ENCODE peak calls at places on chromosomes 1 and 21, in eight cellular contexts. One of them, this sample, is unnamed.

GRCh38 chr1:226702318-226702956 is 36.6 kb downstream of the ITPKB start:
- DNase-seq in upper lobe of right lung: no peak
- DNase-seq in AG09309: peak
- DNase-seq in Calu3: no peak
- DNase-seq in NCI-H1694: no peak
- DNase-seq in germinal center: no peak
- DNase-seq in BJ: no peak
- DNase-seq in endothelial cell: no peak
- DNase-seq in this sample: no peak

GRCh38 chr1:70504176-70504820 is 93.2 kb downstream of the CTH start:
- DNase-seq in BJ: no peak
- DNase-seq in germinal center: no peak
- DNase-seq in NCI-H1694: no peak
- DNase-seq in endothelial cell: no peak
- DNase-seq in Calu3: peak
- DNase-seq in AG09309: no peak
- DNase-seq in upper lobe of right lung: no peak
- DNase-seq in this sample: peak

GRCh38 chr1:62951441-62951840 is 167.5 kb downstream of the ATG4C start:
- DNase-seq in BJ: no peak
- DNase-seq in NCI-H1694: no peak
- DNase-seq in AG09309: no peak
- DNase-seq in upper lobe of right lung: no peak
- DNase-seq in endothelial cell: no peak
- DNase-seq in Calu3: no peak
- DNase-seq in germinal center: no peak
- DNase-seq in this sample: no peak

GRCh38 chr1:63903947-63904346 is 130.1 kb downstream of the ROR1 start:
- DNase-seq in germinal center: peak
- DNase-seq in endothelial cell: no peak
- DNase-seq in NCI-H1694: no peak
- DNase-seq in AG09309: no peak
- DNase-seq in upper lobe of right lung: no peak
- DNase-seq in BJ: no peak
- DNase-seq in Calu3: no peak
- DNase-seq in this sample: no peak

GRCh38 chr1:160681067-160681890 is 30.3 kb downstream of the CD48 start:
- DNase-seq in upper lobe of right lung: peak
- DNase-seq in Calu3: peak
- DNase-seq in endothelial cell: peak
- DNase-seq in NCI-H1694: no peak
- DNase-seq in AG09309: no peak
- DNase-seq in BJ: no peak
- DNase-seq in germinal center: peak
- DNase-seq in this sample: peak

GRCh38 chr1:55446351-55446750 is 231.2 kb upstream of the USP24 start:
- DNase-seq in NCI-H1694: no peak
- DNase-seq in Calu3: no peak
- DNase-seq in germinal center: no peak
- DNase-seq in endothelial cell: no peak
- DNase-seq in BJ: no peak
- DNase-seq in AG09309: no peak
- DNase-seq in upper lobe of right lung: no peak
- DNase-seq in this sample: no peak

GRCh38 chr21:38637161-38637560 is 138.9 kb upstream of the ERG start:
- DNase-seq in AG09309: no peak
- DNase-seq in BJ: no peak
- DNase-seq in upper lobe of right lung: no peak
- DNase-seq in Calu3: no peak
- DNase-seq in germinal center: no peak
- DNase-seq in NCI-H1694: no peak
- DNase-seq in endothelial cell: no peak
- DNase-seq in this sample: no peak

GRCh38 chr1:238458924-238459323 is 568.2 kb upstream of the ZP4 start:
- DNase-seq in germinal center: no peak
- DNase-seq in AG09309: no peak
- DNase-seq in endothelial cell: no peak
- DNase-seq in BJ: no peak
- DNase-seq in NCI-H1694: no peak
- DNase-seq in Calu3: no peak
- DNase-seq in upper lobe of right lung: no peak
- DNase-seq in this sample: no peak

GRCh38 chr1:13900583-13900982 is 200.6 kb downstream of the PRDM2 start:
- DNase-seq in AG09309: no peak
- DNase-seq in Calu3: no peak
- DNase-seq in NCI-H1694: no peak
- DNase-seq in upper lobe of right lung: no peak
- DNase-seq in endothelial cell: no peak
- DNase-seq in BJ: no peak
- DNase-seq in germinal center: no peak
- DNase-seq in this sample: no peak

GRCh38 chr1:156070523-156070922 is 9.6 kb downstream of the RAB25 start:
- DNase-seq in Calu3: no peak
- DNase-seq in germinal center: no peak
- DNase-seq in upper lobe of right lung: no peak
- DNase-seq in endothelial cell: no peak
- DNase-seq in AG09309: no peak
- DNase-seq in BJ: no peak
- DNase-seq in NCI-H1694: peak
- DNase-seq in this sample: no peak

GRCh38 chr1:201361652-201362504 is 15.6 kb downstream of the TNNT2 start:
- DNase-seq in endothelial cell: peak
- DNase-seq in Calu3: peak
- DNase-seq in BJ: no peak
- DNase-seq in upper lobe of right lung: peak
- DNase-seq in AG09309: no peak
- DNase-seq in NCI-H1694: peak
- DNase-seq in germinal center: peak
- DNase-seq in this sample: peak

GRCh38 chr1:182595641-182596240 is 6.7 kb upstream of the RNASEL start:
- DNase-seq in endothelial cell: peak
- DNase-seq in Calu3: peak
- DNase-seq in AG09309: no peak
- DNase-seq in germinal center: peak
- DNase-seq in upper lobe of right lung: peak
- DNase-seq in BJ: no peak
- DNase-seq in NCI-H1694: peak
- DNase-seq in this sample: peak

GRCh38 chr1:1298861-1299685 is 8.7 kb downstream of the ACAP3 start:
- DNase-seq in upper lobe of right lung: no peak
- DNase-seq in endothelial cell: peak
- DNase-seq in germinal center: no peak
- DNase-seq in Calu3: no peak
- DNase-seq in NCI-H1694: no peak
- DNase-seq in AG09309: no peak
- DNase-seq in BJ: no peak
- DNase-seq in this sample: no peak

GRCh38 chr21:38380391-38381137 is 117.7 kb downstream of the ERG start:
- DNase-seq in germinal center: no peak
- DNase-seq in upper lobe of right lung: no peak
- DNase-seq in Calu3: no peak
- DNase-seq in BJ: peak
- DNase-seq in AG09309: no peak
- DNase-seq in endothelial cell: no peak
- DNase-seq in NCI-H1694: peak
- DNase-seq in this sample: no peak

GRCh38 chr1:116330342-116330652 is 42.7 kb upstream of the ATP1A1 start:
- DNase-seq in Calu3: no peak
- DNase-seq in NCI-H1694: no peak
- DNase-seq in upper lobe of right lung: no peak
- DNase-seq in germinal center: no peak
- DNase-seq in BJ: no peak
- DNase-seq in endothelial cell: no peak
- DNase-seq in AG09309: no peak
- DNase-seq in this sample: no peak

GRCh38 chr1:43565600-43566360 is 35.1 kb downstream of the PTPRF start:
- DNase-seq in germinal center: no peak
- DNase-seq in BJ: no peak
- DNase-seq in NCI-H1694: no peak
- DNase-seq in AG09309: no peak
- DNase-seq in Calu3: no peak
- DNase-seq in upper lobe of right lung: peak
- DNase-seq in endothelial cell: peak
- DNase-seq in this sample: no peak

GRCh38 chr1:51559501-51559900 is 40.4 kb upstream of the EPS15 start:
- DNase-seq in Calu3: no peak
- DNase-seq in germinal center: no peak
- DNase-seq in BJ: no peak
- DNase-seq in AG09309: no peak
- DNase-seq in NCI-H1694: no peak
- DNase-seq in upper lobe of right lung: no peak
- DNase-seq in endothelial cell: no peak
- DNase-seq in this sample: no peak

GRCh38 chr21:40586575-40586974 is 260.4 kb downstream of the DSCAM start:
- DNase-seq in AG09309: no peak
- DNase-seq in BJ: no peak
- DNase-seq in upper lobe of right lung: no peak
- DNase-seq in endothelial cell: no peak
- DNase-seq in germinal center: no peak
- DNase-seq in Calu3: no peak
- DNase-seq in NCI-H1694: no peak
- DNase-seq in this sample: no peak

GRCh38 chr1:93905734-93906133 is 3.5 kb downstream of the GCLM start:
- DNase-seq in BJ: no peak
- DNase-seq in germinal center: no peak
- DNase-seq in endothelial cell: no peak
- DNase-seq in NCI-H1694: no peak
- DNase-seq in Calu3: peak
- DNase-seq in AG09309: no peak
- DNase-seq in upper lobe of right lung: no peak
- DNase-seq in this sample: no peak

GRCh38 chr1:232066521-232066920 is 439.9 kb downstream of the DISC1 start:
- DNase-seq in BJ: no peak
- DNase-seq in NCI-H1694: peak
- DNase-seq in AG09309: no peak
- DNase-seq in Calu3: no peak
- DNase-seq in upper lobe of right lung: no peak
- DNase-seq in germinal center: no peak
- DNase-seq in endothelial cell: no peak
- DNase-seq in this sample: no peak

GRCh38 chr1:202161151-202162048 is 998 bp upstream of the PTPN7 start:
- DNase-seq in germinal center: peak
- DNase-seq in BJ: no peak
- DNase-seq in NCI-H1694: no peak
- DNase-seq in Calu3: no peak
- DNase-seq in AG09309: no peak
- DNase-seq in endothelial cell: no peak
- DNase-seq in upper lobe of right lung: peak
- DNase-seq in this sample: no peak

GRCh38 chr1:170253180-170253579 is 107.4 kb downstream of the NTMT2 start:
- DNase-seq in AG09309: no peak
- DNase-seq in endothelial cell: no peak
- DNase-seq in NCI-H1694: no peak
- DNase-seq in upper lobe of right lung: no peak
- DNase-seq in BJ: no peak
- DNase-seq in germinal center: no peak
- DNase-seq in Calu3: no peak
- DNase-seq in this sample: no peak

GRCh38 chr1:110136911-110137310 is 13.4 kb upstream of the SLC6A17 start:
- DNase-seq in BJ: no peak
- DNase-seq in AG09309: no peak
- DNase-seq in endothelial cell: peak
- DNase-seq in NCI-H1694: peak
- DNase-seq in germinal center: no peak
- DNase-seq in Calu3: peak
- DNase-seq in upper lobe of right lung: no peak
- DNase-seq in this sample: no peak

GRCh38 chr1:50421768-50422674 is 1.2 kb downstream of the DMRTA2 start:
- DNase-seq in endothelial cell: no peak
- DNase-seq in Calu3: no peak
- DNase-seq in NCI-H1694: no peak
- DNase-seq in germinal center: no peak
- DNase-seq in BJ: no peak
- DNase-seq in AG09309: no peak
- DNase-seq in upper lobe of right lung: no peak
- DNase-seq in this sample: no peak

GRCh38 chr1:63980706-63981407 is 207.0 kb downstream of the ROR1 start:
- DNase-seq in endothelial cell: no peak
- DNase-seq in NCI-H1694: no peak
- DNase-seq in AG09309: no peak
- DNase-seq in germinal center: no peak
- DNase-seq in upper lobe of right lung: no peak
- DNase-seq in BJ: no peak
- DNase-seq in Calu3: peak
- DNase-seq in this sample: no peak

GRCh38 chr1:182889997-182890396 is 50.9 kb downstream of the DHX9 start:
- DNase-seq in AG09309: no peak
- DNase-seq in endothelial cell: no peak
- DNase-seq in Calu3: no peak
- DNase-seq in germinal center: no peak
- DNase-seq in upper lobe of right lung: no peak
- DNase-seq in BJ: no peak
- DNase-seq in NCI-H1694: no peak
- DNase-seq in this sample: no peak

GRCh38 chr21:27466175-27466574 is 499.3 kb upstream of the ADAMTS5 start:
- DNase-seq in germinal center: no peak
- DNase-seq in upper lobe of right lung: no peak
- DNase-seq in Calu3: no peak
- DNase-seq in BJ: no peak
- DNase-seq in AG09309: no peak
- DNase-seq in endothelial cell: no peak
- DNase-seq in NCI-H1694: no peak
- DNase-seq in this sample: no peak

GRCh38 chr1:192445849-192446489 is 129.2 kb downstream of the RGS21 start:
- DNase-seq in BJ: no peak
- DNase-seq in upper lobe of right lung: no peak
- DNase-seq in Calu3: peak
- DNase-seq in endothelial cell: peak
- DNase-seq in NCI-H1694: peak
- DNase-seq in germinal center: no peak
- DNase-seq in AG09309: peak
- DNase-seq in this sample: peak

GRCh38 chr1:178470411-178470960 is 26.3 kb downstream of the CLEC20A start:
- DNase-seq in Calu3: peak
- DNase-seq in upper lobe of right lung: no peak
- DNase-seq in NCI-H1694: no peak
- DNase-seq in endothelial cell: no peak
- DNase-seq in BJ: no peak
- DNase-seq in AG09309: no peak
- DNase-seq in germinal center: no peak
- DNase-seq in this sample: peak

GRCh38 chr1:44645466-44646244 is 28.6 kb downstream of the TMEM53 start:
- DNase-seq in endothelial cell: no peak
- DNase-seq in BJ: no peak
- DNase-seq in upper lobe of right lung: no peak
- DNase-seq in AG09309: no peak
- DNase-seq in germinal center: no peak
- DNase-seq in NCI-H1694: no peak
- DNase-seq in Calu3: no peak
- DNase-seq in this sample: no peak

GRCh38 chr1:44089371-44090070 is 29.1 kb upstream of the KLF17 start:
- DNase-seq in Calu3: no peak
- DNase-seq in upper lobe of right lung: no peak
- DNase-seq in NCI-H1694: no peak
- DNase-seq in germinal center: no peak
- DNase-seq in BJ: no peak
- DNase-seq in AG09309: no peak
- DNase-seq in endothelial cell: no peak
- DNase-seq in this sample: no peak

This sample was measured in LoVo.